ENCODE peak calls at places on chromosomes 16 and 17, in six cellular contexts. One of them, this sample, is unnamed.

GRCh38 chr17:28415886-28416285 is 9.9 kb upstream of the SLC46A1 start:
- DNase-seq in H9: no peak
- DNase-seq in neuronal stem cell: no peak
- DNase-seq in IMR-90: no peak
- DNase-seq in H1: no peak
- DNase-seq in mesenchymal stem cell: no peak
- DNase-seq in this sample: no peak

GRCh38 chr16:85031451-85031850 is 3.9 kb downstream of the KIAA0513 start:
- DNase-seq in H9: no peak
- DNase-seq in neuronal stem cell: no peak
- DNase-seq in IMR-90: no peak
- DNase-seq in H1: no peak
- DNase-seq in mesenchymal stem cell: no peak
- DNase-seq in this sample: no peak

GRCh38 chr17:70675070-70675590 is 505.8 kb downstream of the KCNJ2 start:
- DNase-seq in H9: no peak
- DNase-seq in neuronal stem cell: no peak
- DNase-seq in IMR-90: no peak
- DNase-seq in H1: no peak
- DNase-seq in mesenchymal stem cell: no peak
- DNase-seq in this sample: no peak

GRCh38 chr17:62963296-62963695 is 2.7 kb upstream of the TANC2 start:
- DNase-seq in H9: no peak
- DNase-seq in neuronal stem cell: no peak
- DNase-seq in IMR-90: peak
- DNase-seq in H1: no peak
- DNase-seq in mesenchymal stem cell: peak
- DNase-seq in this sample: peak

GRCh38 chr17:4599505-4600281 is 15.4 kb downstream of the SMTNL2 start:
- DNase-seq in H9: peak
- DNase-seq in neuronal stem cell: peak
- DNase-seq in IMR-90: peak
- DNase-seq in H1: peak
- DNase-seq in mesenchymal stem cell: peak
- DNase-seq in this sample: no peak

GRCh38 chr17:47184671-47185070 is 4.4 kb downstream of the CDC27 start:
- DNase-seq in H9: no peak
- DNase-seq in neuronal stem cell: no peak
- DNase-seq in IMR-90: no peak
- DNase-seq in H1: no peak
- DNase-seq in mesenchymal stem cell: no peak
- DNase-seq in this sample: no peak

GRCh38 chr17:3770471-3770870 is 30.5 kb downstream of the ITGAE start:
- DNase-seq in H9: no peak
- DNase-seq in neuronal stem cell: no peak
- DNase-seq in IMR-90: no peak
- DNase-seq in H1: no peak
- DNase-seq in mesenchymal stem cell: no peak
- DNase-seq in this sample: no peak

GRCh38 chr16:64648282-64648681 is 473.6 kb downstream of the CDH11 start:
- DNase-seq in H9: no peak
- DNase-seq in neuronal stem cell: no peak
- DNase-seq in IMR-90: no peak
- DNase-seq in H1: no peak
- DNase-seq in mesenchymal stem cell: no peak
- DNase-seq in this sample: no peak

GRCh38 chr17:38709864-38710602 is 5.0 kb downstream of the MLLT6 start:
- DNase-seq in H9: peak
- DNase-seq in neuronal stem cell: no peak
- DNase-seq in IMR-90: no peak
- DNase-seq in H1: no peak
- DNase-seq in mesenchymal stem cell: no peak
- DNase-seq in this sample: no peak

GRCh38 chr16:565420-566330 is 1.1 kb upstream of the NHLRC4 start:
- DNase-seq in H9: no peak
- DNase-seq in neuronal stem cell: no peak
- DNase-seq in IMR-90: peak
- DNase-seq in H1: no peak
- DNase-seq in mesenchymal stem cell: no peak
- DNase-seq in this sample: no peak

GRCh38 chr17:76727745-76728456 is 1.3 kb downstream of the METTL23 start:
- DNase-seq in H9: no peak
- DNase-seq in neuronal stem cell: no peak
- DNase-seq in IMR-90: no peak
- DNase-seq in H1: no peak
- DNase-seq in mesenchymal stem cell: peak
- DNase-seq in this sample: peak

GRCh38 chr17:56604691-56605090 is 11.2 kb downstream of the NOG start:
- DNase-seq in H9: no peak
- DNase-seq in neuronal stem cell: no peak
- DNase-seq in IMR-90: no peak
- DNase-seq in H1: no peak
- DNase-seq in mesenchymal stem cell: no peak
- DNase-seq in this sample: peak

GRCh38 chr16:67919618-67920210 is 11.9 kb downstream of the CTRL start:
- DNase-seq in H9: no peak
- DNase-seq in neuronal stem cell: no peak
- DNase-seq in IMR-90: no peak
- DNase-seq in H1: no peak
- DNase-seq in mesenchymal stem cell: no peak
- DNase-seq in this sample: no peak

GRCh38 chr16:2009791-2010510 is at the start of gene ZNF598:
- DNase-seq in H9: peak
- DNase-seq in neuronal stem cell: peak
- DNase-seq in IMR-90: peak
- DNase-seq in H1: no peak
- DNase-seq in mesenchymal stem cell: peak
- DNase-seq in this sample: peak

GRCh38 chr16:65059421-65059980 is 62.4 kb downstream of the CDH11 start:
- DNase-seq in H9: no peak
- DNase-seq in neuronal stem cell: peak
- DNase-seq in IMR-90: no peak
- DNase-seq in H1: no peak
- DNase-seq in mesenchymal stem cell: no peak
- DNase-seq in this sample: no peak

GRCh38 chr16:86046901-86047300 is 147.9 kb downstream of the IRF8 start:
- DNase-seq in H9: no peak
- DNase-seq in neuronal stem cell: no peak
- DNase-seq in IMR-90: no peak
- DNase-seq in H1: no peak
- DNase-seq in mesenchymal stem cell: no peak
- DNase-seq in this sample: no peak

GRCh38 chr17:68491381-68491849 is 20.8 kb upstream of the PRKAR1A start:
- DNase-seq in H9: no peak
- DNase-seq in neuronal stem cell: no peak
- DNase-seq in IMR-90: no peak
- DNase-seq in H1: no peak
- DNase-seq in mesenchymal stem cell: no peak
- DNase-seq in this sample: no peak

GRCh38 chr17:28346746-28347246 is 10.5 kb downstream of the POLDIP2 start:
- DNase-seq in H9: peak
- DNase-seq in neuronal stem cell: no peak
- DNase-seq in IMR-90: no peak
- DNase-seq in H1: no peak
- DNase-seq in mesenchymal stem cell: peak
- DNase-seq in this sample: no peak

GRCh38 chr17:28701987-28702751 is 9.5 kb downstream of the PROCA1 start:
- DNase-seq in H9: no peak
- DNase-seq in neuronal stem cell: no peak
- DNase-seq in IMR-90: no peak
- DNase-seq in H1: no peak
- DNase-seq in mesenchymal stem cell: no peak
- DNase-seq in this sample: no peak

GRCh38 chr17:49898547-49899490 is 51.0 kb upstream of the TAC4 start:
- DNase-seq in H9: peak
- DNase-seq in neuronal stem cell: no peak
- DNase-seq in IMR-90: no peak
- DNase-seq in H1: peak
- DNase-seq in mesenchymal stem cell: no peak
- DNase-seq in this sample: peak

GRCh38 chr16:68978303-68978954 is 127.0 kb upstream of the HAS3 start:
- DNase-seq in H9: no peak
- DNase-seq in neuronal stem cell: no peak
- DNase-seq in IMR-90: peak
- DNase-seq in H1: no peak
- DNase-seq in mesenchymal stem cell: peak
- DNase-seq in this sample: no peak

GRCh38 chr16:68981971-68982370 is 123.5 kb upstream of the HAS3 start:
- DNase-seq in H9: no peak
- DNase-seq in neuronal stem cell: no peak
- DNase-seq in IMR-90: no peak
- DNase-seq in H1: no peak
- DNase-seq in mesenchymal stem cell: no peak
- DNase-seq in this sample: peak

GRCh38 chr16:68984467-68984866 is 121.0 kb upstream of the HAS3 start:
- DNase-seq in H9: no peak
- DNase-seq in neuronal stem cell: no peak
- DNase-seq in IMR-90: no peak
- DNase-seq in H1: no peak
- DNase-seq in mesenchymal stem cell: no peak
- DNase-seq in this sample: no peak

GRCh38 chr16:68985268-68985667 is 120.2 kb upstream of the HAS3 start:
- DNase-seq in H9: no peak
- DNase-seq in neuronal stem cell: no peak
- DNase-seq in IMR-90: peak
- DNase-seq in H1: no peak
- DNase-seq in mesenchymal stem cell: no peak
- DNase-seq in this sample: no peak

GRCh38 chr16:68980695-68981315 is 124.6 kb upstream of the HAS3 start:
- DNase-seq in H9: no peak
- DNase-seq in neuronal stem cell: no peak
- DNase-seq in IMR-90: no peak
- DNase-seq in H1: no peak
- DNase-seq in mesenchymal stem cell: no peak
- DNase-seq in this sample: no peak
- H4K91ac ChIP-seq in H9: no peak
- H4K91ac ChIP-seq in neuronal stem cell: no peak
- H4K91ac ChIP-seq in IMR-90: no peak
- H4K91ac ChIP-seq in H1: no peak
- H4K91ac ChIP-seq in mesenchymal stem cell: no peak
- H4K91ac ChIP-seq in this sample: no peak

GRCh38 chr17:40484973-40485530 is 16.4 kb downstream of the TNS4 start:
- DNase-seq in H9: no peak
- DNase-seq in neuronal stem cell: no peak
- DNase-seq in IMR-90: no peak
- DNase-seq in H1: no peak
- DNase-seq in mesenchymal stem cell: no peak
- DNase-seq in this sample: no peak
- H2AK5ac ChIP-seq in H9: no peak
- H2AK5ac ChIP-seq in neuronal stem cell: no peak
- H2AK5ac ChIP-seq in IMR-90: peak
- H2AK5ac ChIP-seq in H1: no peak
- H2AK5ac ChIP-seq in mesenchymal stem cell: peak
- H2AK5ac ChIP-seq in this sample: peak

DNA sequence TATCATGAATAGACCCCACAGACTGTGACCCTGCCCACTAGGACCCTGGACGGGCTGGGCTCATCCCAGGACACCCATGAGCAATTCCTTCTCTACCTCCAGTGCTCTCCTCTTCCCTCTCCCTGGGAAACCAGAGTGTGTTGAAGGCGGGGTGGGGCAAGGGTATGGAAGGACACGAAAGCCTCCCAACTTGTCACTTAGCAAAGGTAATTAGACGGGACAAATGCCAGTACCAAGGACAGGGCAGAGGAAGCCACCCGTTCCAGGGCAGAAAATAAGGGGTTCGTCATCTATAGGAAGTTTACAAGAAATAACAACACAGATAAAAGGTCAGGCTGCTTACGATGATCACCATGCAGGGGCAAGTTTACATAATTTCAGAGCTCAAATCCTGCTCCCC is 4.9 kb upstream of the EPX start:
- DNase-seq in H9: no peak
- DNase-seq in neuronal stem cell: no peak
- DNase-seq in IMR-90: no peak
- DNase-seq in H1: no peak
- DNase-seq in mesenchymal stem cell: no peak
- DNase-seq in this sample: no peak
- H4K91ac ChIP-seq in H9: no peak
- H4K91ac ChIP-seq in neuronal stem cell: no peak
- H4K91ac ChIP-seq in IMR-90: no peak
- H4K91ac ChIP-seq in H1: no peak
- H4K91ac ChIP-seq in mesenchymal stem cell: no peak
- H4K91ac ChIP-seq in this sample: no peak

GRCh38 chr16:11499295-11500089 is 87.2 kb downstream of the LITAF start:
- DNase-seq in H9: no peak
- DNase-seq in neuronal stem cell: no peak
- DNase-seq in IMR-90: no peak
- DNase-seq in H1: no peak
- DNase-seq in mesenchymal stem cell: no peak
- DNase-seq in this sample: no peak
- H2AK5ac ChIP-seq in H9: no peak
- H2AK5ac ChIP-seq in neuronal stem cell: peak
- H2AK5ac ChIP-seq in IMR-90: no peak
- H2AK5ac ChIP-seq in H1: peak
- H2AK5ac ChIP-seq in mesenchymal stem cell: no peak
- H2AK5ac ChIP-seq in this sample: no peak

GRCh38 chr16:21223787-21224186 is 9.7 kb upstream of the ANKS4B start:
- DNase-seq in H9: peak
- DNase-seq in neuronal stem cell: no peak
- DNase-seq in IMR-90: no peak
- DNase-seq in H1: no peak
- DNase-seq in mesenchymal stem cell: no peak
- DNase-seq in this sample: no peak
- H4K91ac ChIP-seq in H9: no peak
- H4K91ac ChIP-seq in neuronal stem cell: no peak
- H4K91ac ChIP-seq in IMR-90: no peak
- H4K91ac ChIP-seq in H1: no peak
- H4K91ac ChIP-seq in mesenchymal stem cell: no peak
- H4K91ac ChIP-seq in this sample: no peak

This sample was measured in trophoblast cell.